ENCODE peak calls at places on chromosomes 12 and 14, in four cellular contexts. T, K, E and Q are unnamed samples.

GRCh38 chr12:13727707-13728147 is 253.7 kb downstream of the GRIN2B start:
- DNase-seq in K (no peak), T (no peak), E (no peak), Q (peak; percentile 1)

GRCh38 chr12:132285991-132286681 is 43.3 kb downstream of the GALNT9 start:
- DNase-seq in E (peak; percentile 40), T (no peak), K (peak; percentile 77), Q (peak; percentile 53)

GRCh38 chr14:97978336-97978735 is 1181.2 kb downstream of the VRK1 start:
- DNase-seq in K (peak; percentile 85), T (peak; percentile 88), E (peak; percentile 11), Q (peak; percentile 61)

GRCh38 chr12:59283012-59283411 is 312.8 kb upstream of the SLC16A7 start:
- DNase-seq in K (no peak), E (no peak), T (no peak), Q (no peak)

GRCh38 chr14:93239869-93240677 is 33.0 kb downstream of the UBR7 start:
- DNase-seq in E (peak; percentile 78), T (no peak), K (no peak), Q (peak; percentile 73)

GRCh38 chr14:104086661-104087461 is 1.4 kb downstream of the ASPG start:
- DNase-seq in T (no peak), E (no peak), K (peak; percentile 64), Q (no peak)

GRCh38 chr12:6091786-6092566 is 32.5 kb downstream of the VWF start:
- DNase-seq in T (peak; percentile 34), E (no peak), K (no peak), Q (no peak)

GRCh38 chr14:75442642-75443041 is 14.8 kb downstream of the JDP2 start:
- DNase-seq in E (no peak), K (no peak), T (no peak), Q (peak; percentile 38)

GRCh38 chr12:52945389-52946232 is 3.3 kb upstream of the KRT18 start:
- DNase-seq in T (no peak), K (peak; percentile 72), E (peak; percentile 16), Q (peak; percentile 90)

GRCh38 chr14:33589334-33589733 is 361.5 kb downstream of the EGLN3 start:
- DNase-seq in K (no peak), T (no peak), E (peak; percentile 83), Q (peak; percentile 98)
- TF ChIP-seq CTCF in K (no peak), T (no peak), E (no peak), Q (no peak)

GRCh38 chr12:101298426-101298825 is 18.5 kb downstream of the UTP20 start:
- DNase-seq in K (no peak), E (peak; percentile 87), T (no peak), Q (peak; percentile 66)

GRCh38 chr12:101299931-101300330 is 20.0 kb downstream of the UTP20 start:
- DNase-seq in E (peak; percentile 2), T (no peak), K (no peak), Q (no peak)

GRCh38 chr12:101299346-101299745 is 19.4 kb downstream of the UTP20 start:
- DNase-seq in T (no peak), K (no peak), E (peak; percentile 18), Q (peak; percentile 9)

GRCh38 chr12:101297661-101298060 is 17.8 kb downstream of the UTP20 start:
- DNase-seq in K (no peak), E (peak; percentile 4), T (no peak), Q (peak; percentile 12)
- H3K36me3 ChIP-seq in K (peaks cover 95% of the 10 kb centered on the region), E (peaks cover 3% of the 10 kb centered on the region), T (peaks cover 72% of the 10 kb centered on the region), Q (peaks cover 17% of the 10 kb centered on the region)

GRCh38 chr12:110254971-110255540 is 26.0 kb upstream of the ATP2A2 start:
- DNase-seq in K (peak; percentile 11), E (no peak), T (no peak), Q (no peak)

GRCh38 chr12:110253176-110253575 is 27.9 kb upstream of the ATP2A2 start:
- DNase-seq in T (peak; percentile 88), K (peak; percentile 63), E (peak; percentile 72), Q (no peak)

GRCh38 chr12:110258466-110258865 is 22.6 kb upstream of the ATP2A2 start:
- DNase-seq in T (no peak), K (peak; percentile 23), E (no peak), Q (no peak)

GRCh38 chr12:110252716-110253115 is 28.3 kb upstream of the ATP2A2 start:
- DNase-seq in K (peak; percentile 54), T (no peak), E (no peak), Q (no peak)

GRCh38 chr12:110256780-110257431 is 24.1 kb upstream of the ATP2A2 start:
- DNase-seq in E (no peak), K (peak; percentile 67), T (peak; percentile 71), Q (no peak)
- TF ChIP-seq CTCF in E (no peak), K (no peak), T (no peak), Q (no peak)

GRCh38 chr14:102973706-102974280 is 51.3 kb downstream of the AMN start:
- DNase-seq in K (no peak), T (no peak), E (no peak), Q (no peak)
- H3K36me3 ChIP-seq in K (peaks cover 93% of the 10 kb centered on the region), T (peaks cover 98% of the 10 kb centered on the region), E (peaks cover 39% of the 10 kb centered on the region), Q (peaks cover 57% of the 10 kb centered on the region)